ENCODE peak calls at places on chromosomes 11 and 22, in nine cellular contexts. L is GM23338, P is retinal pigment epithelial cell, M is GM10248, D is brain microvascular endothelial cell, O is AG10803, I is GM06990, S is endothelial cell of umbilical vein, H is Calu3. R is an unnamed sample.

GRCh38 chr11:46446343-46446751 is 54.8 kb upstream of the CHRM4 start:
- DNase-seq in L (peak), P (no peak), M (no peak), D (no peak), O (peak), I (no peak), S (peak), H (no peak), R (no peak)

GRCh38 chr22:17912942-17913704 is 111.2 kb downstream of the MICAL3 start:
- DNase-seq in L (peak), P (no peak), M (no peak), D (no peak), O (no peak), I (no peak), S (no peak), H (no peak), R (no peak)

GRCh38 chr11:117193130-117194020 is 5.8 kb upstream of the TAGLN start:
- DNase-seq in L (no peak), P (no peak), M (no peak), D (no peak), O (no peak), I (no peak), S (no peak), H (no peak), R (peak)

GRCh38 chr22:36470994-36471331 is 10.5 kb downstream of the TXN2 start:
- DNase-seq in L (no peak), P (no peak), M (no peak), D (peak), O (peak), I (no peak), S (no peak), H (no peak), R (no peak)

GRCh38 chr11:36213050-36213840 is 76.0 kb downstream of the COMMD9 start:
- DNase-seq in L (no peak), P (no peak), M (no peak), D (no peak), O (no peak), I (no peak), S (no peak), H (no peak), R (no peak)

GRCh38 chr22:47042861-47043496 is 280.5 kb downstream of the TBC1D22A start:
- DNase-seq in L (no peak), P (no peak), M (no peak), D (no peak), O (no peak), I (no peak), S (no peak), H (no peak), R (no peak)

GRCh38 chr22:50576806-50577696 is 1.2 kb downstream of the CPT1B start:
- DNase-seq in L (no peak), P (no peak), M (no peak), D (no peak), O (no peak), I (no peak), S (no peak), H (no peak), R (no peak)

GRCh38 chr11:113677648-113678047 is 28.5 kb downstream of the TMPRSS5 start:
- DNase-seq in L (no peak), P (no peak), M (no peak), D (no peak), O (no peak), I (no peak), S (no peak), H (no peak), R (no peak)

GRCh38 chr22:36036167-36036624 is 7.6 kb upstream of the RBFOX2 start:
- DNase-seq in L (no peak), P (no peak), M (no peak), D (no peak), O (no peak), I (no peak), S (peak), H (no peak), R (no peak)

GRCh38 chr22:34866501-34867171 is 199.3 kb upstream of the ISX start:
- DNase-seq in L (no peak), P (no peak), M (no peak), D (no peak), O (peak), I (no peak), S (no peak), H (no peak), R (no peak)
- TF ChIP-seq CTCF in L (no peak), P (no peak), M (no peak), D (no peak), O (no peak), I (no peak), S (no peak), H (no peak), R (no peak)

GRCh38 chr11:84390441-84391078 is 1104.4 kb upstream of the CCDC90B start:
- DNase-seq in L (peak), P (peak), M (no peak), D (no peak), O (no peak), I (no peak), S (no peak), H (peak), R (no peak)
- TF ChIP-seq CTCF in L (peak), P (peak), M (no peak), D (peak), O (no peak), I (no peak), S (no peak), H (no peak), R (no peak)

DNA sequence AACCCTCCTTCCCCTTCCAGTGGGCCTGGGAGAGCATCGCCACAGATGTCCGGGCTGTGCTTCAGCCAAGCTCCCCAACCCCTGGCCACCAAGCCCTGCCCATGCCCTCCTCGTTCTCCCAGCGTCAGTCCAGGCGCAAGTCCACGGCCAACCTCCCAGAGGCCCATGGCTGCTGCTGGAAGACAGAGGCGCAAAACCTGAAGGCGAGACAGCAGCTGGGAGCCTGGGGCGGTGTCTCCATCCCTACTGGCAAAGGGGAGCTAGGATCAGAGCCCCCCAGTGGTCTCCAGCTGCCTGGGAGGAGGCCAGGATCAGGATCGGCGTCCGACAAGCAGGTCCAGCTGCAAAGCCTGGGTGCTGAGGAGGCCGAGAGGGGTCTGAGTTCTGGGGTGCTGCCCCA is 1.9 kb downstream of the TSGA10IP start:
- DNase-seq in L (peak), P (no peak), M (no peak), D (no peak), O (no peak), I (no peak), S (no peak), H (no peak), R (no peak)
- TF ChIP-seq CTCF in L (no peak), P (no peak), M (no peak), D (no peak), O (no peak), I (no peak), S (no peak), H (no peak), R (no peak)

DNA sequence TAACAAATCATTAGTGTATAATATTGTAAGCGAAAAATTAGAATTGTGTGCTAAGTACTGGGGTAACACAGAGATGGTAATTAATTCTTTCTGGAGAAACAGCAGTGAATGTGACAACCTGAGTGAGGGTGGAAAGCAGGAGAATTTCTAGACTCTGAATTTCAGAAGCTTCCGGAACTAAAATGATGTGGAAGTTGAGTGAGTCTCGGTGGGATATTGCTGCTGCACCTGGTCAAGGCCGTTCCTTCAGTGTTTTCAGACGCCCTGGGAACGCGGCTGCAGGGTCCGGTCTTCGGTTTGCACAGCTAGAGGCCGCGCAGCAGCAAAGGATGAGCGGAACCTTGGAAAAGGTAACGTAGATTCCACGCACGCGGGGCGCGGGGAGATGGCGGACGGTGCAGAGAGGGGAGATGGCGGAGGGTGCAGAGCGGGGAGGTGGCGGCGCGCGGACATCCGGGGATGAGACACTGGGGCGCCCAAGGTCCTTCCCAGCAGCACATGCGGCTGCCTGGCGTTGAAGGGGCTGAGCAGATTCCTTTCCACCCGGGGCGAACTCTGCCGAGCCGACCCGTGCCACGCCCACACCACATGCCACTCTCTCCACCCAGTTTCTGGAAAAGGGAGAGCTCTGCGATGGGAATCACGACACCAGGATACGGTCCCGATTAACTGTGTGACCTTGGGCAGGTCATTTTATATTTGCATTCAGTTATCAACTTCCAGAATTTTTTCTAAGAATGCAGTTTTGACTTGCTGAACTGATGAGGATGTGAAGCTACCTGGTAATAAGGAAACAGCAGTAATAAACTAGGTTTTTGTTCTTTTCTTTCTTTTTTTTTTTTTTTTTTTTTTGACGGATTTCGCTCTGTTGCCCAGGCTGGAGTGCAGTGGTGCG is at the start of gene MRPL48:
- DNase-seq in L (peak), P (peak), M (peak), D (peak), O (peak), I (peak), S (peak), H (peak), R (peak)
- TF ChIP-seq CTCF in L (no peak), P (no peak), M (no peak), D (no peak), O (no peak), I (no peak), S (no peak), H (no peak), R (no peak)

GRCh38 chr11:58068640-58069039 is 37.9 kb downstream of the OR6Q1 start:
- DNase-seq in L (peak), P (no peak), M (no peak), D (no peak), O (no peak), I (no peak), S (no peak), H (no peak), R (no peak)
- TF ChIP-seq CTCF in L (peak), P (peak), M (peak), D (peak), O (no peak), I (peak), S (no peak), H (no peak), R (no peak)

GRCh38 chr11:1650918-1651262 is 21.3 kb downstream of the KRTAP5-5 start:
- DNase-seq in L (no peak), P (no peak), M (no peak), D (no peak), O (no peak), I (no peak), S (no peak), H (no peak), R (no peak)
- TF ChIP-seq CTCF in L (no peak), P (no peak), M (no peak), D (no peak), O (no peak), I (no peak), S (no peak), H (no peak), R (no peak)

GRCh38 chr11:79198203-79198897 is 242.5 kb downstream of the TENM4 start:
- DNase-seq in L (no peak), P (no peak), M (no peak), D (no peak), O (no peak), I (no peak), S (no peak), H (no peak), R (no peak)

GRCh38 chr11:79198898-79199250 is 242.0 kb downstream of the TENM4 start:
- DNase-seq in L (no peak), P (no peak), M (no peak), D (peak), O (peak), I (no peak), S (no peak), H (no peak), R (no peak)

GRCh38 chr11:79200398-79201070 is 240.3 kb downstream of the TENM4 start:
- DNase-seq in L (no peak), P (peak), M (no peak), D (no peak), O (no peak), I (no peak), S (no peak), H (no peak), R (no peak)

GRCh38 chr11:79199729-79200354 is 241.0 kb downstream of the TENM4 start:
- DNase-seq in L (no peak), P (no peak), M (no peak), D (no peak), O (no peak), I (no peak), S (no peak), H (no peak), R (no peak)

DNA sequence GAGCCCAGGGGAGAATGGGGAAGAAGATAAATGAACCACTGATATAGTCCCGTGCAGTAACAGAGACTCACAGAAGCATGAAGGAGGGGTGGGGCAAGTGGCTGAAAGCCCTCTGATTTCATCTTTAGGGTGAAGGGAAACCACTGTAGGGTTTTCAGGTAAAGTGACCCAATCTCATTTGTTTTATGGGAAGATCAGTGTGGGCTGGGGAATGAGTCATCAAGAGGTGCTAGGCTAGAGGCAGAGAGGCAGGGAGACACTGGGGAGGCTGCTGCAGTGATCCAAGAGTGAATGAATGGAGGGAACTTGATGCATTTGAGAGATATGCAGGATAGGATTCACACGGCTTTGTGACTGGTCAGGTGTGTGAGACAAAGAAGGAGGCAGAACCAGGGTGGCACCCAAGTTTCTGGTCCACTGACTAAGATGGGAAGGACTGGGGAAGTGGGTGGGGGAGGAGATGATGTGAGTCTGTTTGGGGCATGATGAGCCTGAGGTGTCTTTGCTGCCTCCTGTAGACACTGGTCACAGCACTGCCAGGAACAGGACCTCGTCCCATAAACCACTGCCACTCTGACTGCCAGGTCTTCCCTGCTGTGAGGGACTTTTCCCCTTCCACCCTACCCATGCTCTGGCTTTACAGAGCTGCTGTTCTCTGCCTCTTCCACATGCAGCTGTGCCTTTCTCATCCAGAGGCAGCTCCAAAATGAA is 239.0 kb downstream of the TENM4 start:
- DNase-seq in L (no peak), P (no peak), M (no peak), D (no peak), O (no peak), I (no peak), S (no peak), H (no peak), R (no peak)
- TF ChIP-seq CTCF in L (no peak), P (no peak), M (no peak), D (no peak), O (no peak), I (no peak), S (no peak), H (no peak), R (no peak)